ENCODE peak calls at places on chromosome 7, in four cellular contexts. T is fibroblast of lung, R is neuronal stem cell, Z is skeletal muscle cell. B is an unnamed sample.

GRCh38 chr7:155710035-155710434 is 65.6 kb downstream of the RBM33 start:
- DNase-seq in T (no peak), R (no peak), Z (no peak), B (no peak)

GRCh38 chr7:49597805-49598204 is 175.6 kb upstream of the VWC2 start:
- DNase-seq in T (no peak), R (no peak), Z (no peak), B (no peak)

GRCh38 chr7:17029150-17029549 is 147.4 kb upstream of the AGR3 start:
- DNase-seq in T (no peak), R (no peak), Z (no peak), B (no peak)

GRCh38 chr7:85078181-85078580 is 108.7 kb downstream of the SEMA3D start:
- DNase-seq in T (no peak), R (no peak), Z (no peak), B (no peak)

GRCh38 chr7:124403112-124403511 is 362.5 kb downstream of the GPR37 start:
- DNase-seq in T (no peak), R (no peak), Z (no peak), B (no peak)

GRCh38 chr7:115070311-115070710 is 148.4 kb downstream of the MDFIC start:
- DNase-seq in T (peak; percentile 56), R (no peak), Z (no peak), B (no peak)

GRCh38 chr7:96061844-96062243 is 260.1 kb downstream of the SLC25A13 start:
- DNase-seq in T (no peak), R (no peak), Z (no peak), B (no peak)

GRCh38 chr7:132742152-132742551 is 165.9 kb upstream of the PLXNA4 start:
- DNase-seq in T (peak; percentile 98), R (no peak), Z (peak; percentile 91), B (peak; percentile 58)

GRCh38 chr7:91656486-91657237 is 223.8 kb downstream of the MTERF1 start:
- DNase-seq in T (peak; percentile 86), R (no peak), Z (peak; percentile 52), B (peak; percentile 80)

GRCh38 chr7:45580053-45580872 is 6.1 kb downstream of the ADCY1 start:
- DNase-seq in T (no peak), R (no peak), Z (no peak), B (no peak)

GRCh38 chr7:39459606-39460090 is 106.6 kb upstream of the YAE1 start:
- DNase-seq in T (no peak), R (no peak), Z (no peak), B (no peak)

GRCh38 chr7:18936265-18936664 is 181.2 kb downstream of the TWIST1 start:
- DNase-seq in T (no peak), R (no peak), Z (no peak), B (no peak)

GRCh38 chr7:68176974-68177373 is 1180.3 kb downstream of the TYW1 start:
- DNase-seq in T (peak; percentile 74), R (peak; percentile 67), Z (no peak), B (peak; percentile 11)

GRCh38 chr7:1536768-1537630 is 6.5 kb downstream of the MAFK start:
- DNase-seq in T (peak; percentile 99), R (peak; percentile 77), Z (peak; percentile 96), B (peak; percentile 96)

GRCh38 chr7:33862946-33863814 is 42.2 kb upstream of the BMPER start:
- DNase-seq in T (no peak), R (no peak), Z (no peak), B (no peak)

GRCh38 chr7:135748770-135749169 is at the start of gene FAM180A:
- DNase-seq in T (peak; percentile 81), R (no peak), Z (no peak), B (peak; percentile 69)

GRCh38 chr7:7868245-7868899 is 100.2 kb upstream of the GLCCI1 start:
- DNase-seq in T (no peak), R (no peak), Z (no peak), B (no peak)

GRCh38 chr7:56062382-56062781 is 1.7 kb upstream of the SUMF2 start:
- DNase-seq in T (peak; percentile 92), R (no peak), Z (no peak), B (peak; percentile 42)

GRCh38 chr7:32957326-32958045 is at the start of gene FKBP9:
- DNase-seq in T (peak; percentile 88), R (peak; percentile 70), Z (peak; percentile 56), B (no peak)

GRCh38 chr7:5755704-5756131 is 25.7 kb downstream of the RNF216 start:
- DNase-seq in T (peak; percentile 81), R (no peak), Z (peak; percentile 48), B (peak; percentile 37)

GRCh38 chr7:18900236-18900635 is 217.2 kb downstream of the TWIST1 start:
- DNase-seq in T (no peak), R (no peak), Z (no peak), B (no peak)

GRCh38 chr7:40437498-40437897 is 302.7 kb downstream of the SUGCT start:
- DNase-seq in T (peak; percentile 99), R (no peak), Z (peak; percentile 96), B (peak; percentile 89)

GRCh38 chr7:135966341-135967043 is 10.7 kb downstream of the MTPN start:
- DNase-seq in T (peak; percentile 6), R (no peak), Z (no peak), B (no peak)

GRCh38 chr7:73433924-73434700 is 534 bp downstream of the FZD9 start:
- DNase-seq in T (no peak), R (no peak), Z (no peak), B (no peak)

GRCh38 chr7:33774762-33775523 is 130.4 kb upstream of the BMPER start:
- DNase-seq in T (peak; percentile 79), R (no peak), Z (peak; percentile 98), B (peak; percentile 70)

GRCh38 chr7:43869018-43869897 is at the start of gene MRPS24:
- DNase-seq in T (peak; percentile 95), R (peak; percentile 94), Z (peak; percentile 90), B (peak; percentile 86)

GRCh38 chr7:74027124-74027682 is 770 bp upstream of the ELN start:
- DNase-seq in T (no peak), R (no peak), Z (no peak), B (no peak)

GRCh38 chr7:79610301-79610700 is 156.8 kb upstream of the MAGI2 start:
- DNase-seq in T (peak; percentile 65), R (no peak), Z (no peak), B (peak; percentile 8)

GRCh38 chr7:32217841-32218467 is 147.7 kb upstream of the PDE1C start:
- DNase-seq in T (no peak), R (no peak), Z (no peak), B (no peak)

GRCh38 chr7:138602456-138602855 is 98.7 kb downstream of the SVOPL start:
- DNase-seq in T (no peak), R (no peak), Z (no peak), B (no peak)

GRCh38 chr7:100606313-100606712 is 4.2 kb downstream of the PCOLCE start:
- DNase-seq in T (no peak), R (no peak), Z (no peak), B (no peak)

GRCh38 chr7:13987395-13987794 is 2.1 kb downstream of the ETV1 start:
- DNase-seq in T (peak; percentile 48), R (no peak), Z (no peak), B (no peak)

GRCh38 chr7:23067271-23067670 is 38.3 kb upstream of the KLHL7 start:
- DNase-seq in T (peak; percentile 71), R (no peak), Z (peak; percentile 31), B (peak; percentile 74)

GRCh38 chr7:101705327-101705726 is 76.2 kb upstream of the MYL10 start:
- DNase-seq in T (peak; percentile 9), R (no peak), Z (no peak), B (no peak)

GRCh38 chr7:29989257-29989995 is at the start of gene SCRN1:
- DNase-seq in T (no peak), R (peak; percentile 42), Z (no peak), B (no peak)

GRCh38 chr7:158110661-158111555 is 476.7 kb downstream of the PTPRN2 start:
- DNase-seq in T (no peak), R (no peak), Z (no peak), B (no peak)

GRCh38 chr7:107723255-107723654 is 20.7 kb upstream of the CBLL1 start:
- DNase-seq in T (peak; percentile 17), R (no peak), Z (no peak), B (no peak)

GRCh38 chr7:66617295-66617694 is 11.4 kb upstream of the KCTD7 start:
- DNase-seq in T (no peak), R (no peak), Z (no peak), B (no peak)

GRCh38 chr7:80542398-80542797 is 30.5 kb upstream of the GNAT3 start:
- DNase-seq in T (peak; percentile 83), R (no peak), Z (peak; percentile 89), B (peak; percentile 91)

GRCh38 chr7:151124899-151125399 is 38.7 kb downstream of the AGAP3 start:
- DNase-seq in T (no peak), R (no peak), Z (no peak), B (no peak)
- H3K4me3 ChIP-seq in T (peak overlapping the region; percentile 33), R (no peak overlapping the region), Z (no peak overlapping the region), B (no peak overlapping the region)

GRCh38 chr7:28036748-28037147 is 143.8 kb downstream of the JAZF1 start:
- DNase-seq in T (peak; percentile 53), R (no peak), Z (no peak), B (no peak)

GRCh38 chr7:28038175-28038855 is 142.3 kb downstream of the JAZF1 start:
- DNase-seq in T (no peak), R (no peak), Z (no peak), B (no peak)

GRCh38 chr7:28033386-28033785 is 147.2 kb downstream of the JAZF1 start:
- DNase-seq in T (no peak), R (no peak), Z (no peak), B (no peak)

GRCh38 chr7:28041508-28042314 is 138.9 kb downstream of the JAZF1 start:
- DNase-seq in T (peak; percentile 94), R (no peak), Z (peak; percentile 50), B (peak; percentile 89)

GRCh38 chr7:28037220-28038010 is 143.2 kb downstream of the JAZF1 start:
- DNase-seq in T (peak; percentile 98), R (no peak), Z (peak; percentile 84), B (peak; percentile 94)
- H3K4me3 ChIP-seq in T (peak overlapping the region; percentile 26), R (no peak overlapping the region), Z (no peak overlapping the region), B (no peak overlapping the region)

DNA sequence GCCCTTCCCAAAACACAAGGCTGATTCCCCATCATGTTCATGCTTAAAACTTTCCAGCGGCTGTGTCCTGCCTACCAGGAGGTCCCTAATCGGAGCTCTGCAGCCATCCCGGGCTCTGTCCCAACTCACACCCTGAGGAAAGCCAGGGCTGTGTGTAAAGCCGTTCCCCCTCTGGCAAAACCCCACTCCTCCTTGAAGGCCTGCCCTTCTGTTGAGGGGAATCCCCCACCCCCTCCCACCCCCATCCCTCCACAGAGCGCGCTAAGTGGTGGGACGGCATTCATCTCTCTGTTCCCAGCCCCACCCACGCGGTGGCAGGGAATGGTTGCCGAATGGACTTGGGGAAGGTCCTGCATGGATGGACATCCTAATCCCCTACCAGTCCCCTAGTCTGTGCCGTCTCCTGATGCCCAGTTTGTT is 667 bp upstream of the TMEM120A start:
- DNase-seq in T (no peak), R (no peak), Z (no peak), B (no peak)
- H3K4me3 ChIP-seq in T (peak overlapping the region; percentile 44), R (peak overlapping the region; percentile 89), Z (peak overlapping the region; percentile 88), B (peak overlapping the region; percentile 43)

GRCh38 chr7:156897673-156898072 is 4.7 kb upstream of the LMBR1 start:
- DNase-seq in T (peak; percentile 68), R (no peak), Z (no peak), B (no peak)

GRCh38 chr7:156907656-156908055 is 14.7 kb upstream of the LMBR1 start:
- DNase-seq in T (no peak), R (no peak), Z (no peak), B (peak; percentile 87)

GRCh38 chr7:156906281-156906680 is 13.3 kb upstream of the LMBR1 start:
- DNase-seq in T (no peak), R (no peak), Z (no peak), B (no peak)

GRCh38 chr7:156898938-156899337 is 6.0 kb upstream of the LMBR1 start:
- DNase-seq in T (no peak), R (no peak), Z (no peak), B (no peak)

GRCh38 chr7:156903232-156903909 is 10.4 kb upstream of the LMBR1 start:
- DNase-seq in T (peak; percentile 75), R (no peak), Z (no peak), B (no peak)
- H3K4me3 ChIP-seq in T (no peak overlapping the region), R (no peak overlapping the region), Z (no peak overlapping the region), B (no peak overlapping the region)

B was measured in AG09309.